ENCODE peak calls at places on chromosome 20, in four cellular contexts. X is choroid plexus epithelial cell, N is Peyer's patch, P is nephron progenitor cell. U is an unnamed sample.

GRCh38 chr20:13865825-13866351 is 81.1 kb downstream of the NDUFAF5 start:
- DNase-seq in X (no peak), N (no peak), P (no peak), U (no peak)

GRCh38 chr20:54219751-54220426 is 12.0 kb downstream of the PFDN4 start:
- DNase-seq in X (peak; percentile 73), N (no peak), P (no peak), U (no peak)

GRCh38 chr20:58482416-58482815 is 32.8 kb downstream of the APCDD1L start:
- DNase-seq in X (peak; percentile 56), N (no peak), P (no peak), U (no peak)

GRCh38 chr20:11389188-11389587 is 528.5 kb upstream of the BTBD3 start:
- DNase-seq in X (no peak), N (no peak), P (no peak), U (no peak)

GRCh38 chr20:24275946-24276705 is 193.3 kb upstream of the SYNDIG1 start:
- DNase-seq in X (no peak), N (no peak), P (no peak), U (no peak)

GRCh38 chr20:45246109-45246508 is 8.3 kb downstream of the SLPI start:
- DNase-seq in X (no peak), N (no peak), P (no peak), U (no peak)

GRCh38 chr20:25249198-25249931 is 1.5 kb downstream of the PYGB start:
- DNase-seq in X (peak; percentile 36), N (no peak), P (no peak), U (no peak)

GRCh38 chr20:47917549-47918070 is 132.3 kb upstream of the SULF2 start:
- DNase-seq in X (no peak), N (no peak), P (no peak), U (no peak)

GRCh38 chr20:10640897-10641296 is 32.9 kb downstream of the JAG1 start:
- DNase-seq in X (no peak), N (no peak), P (no peak), U (no peak)

GRCh38 chr20:63519765-63520593 is 586 bp upstream of the PPDPF start:
- DNase-seq in X (no peak), N (peak; percentile 84), P (peak; percentile 76), U (peak; percentile 47)

GRCh38 chr20:36855241-36855657 is 20.7 kb upstream of the TLDC2 start:
- DNase-seq in X (no peak), N (no peak), P (no peak), U (no peak)

GRCh38 chr20:24650091-24650490 is 180.7 kb downstream of the SYNDIG1 start:
- DNase-seq in X (no peak), N (no peak), P (no peak), U (no peak)

GRCh38 chr20:9996944-9997343 is 37.8 kb upstream of the ANKEF1 start:
- DNase-seq in X (no peak), N (no peak), P (no peak), U (no peak)

GRCh38 chr20:59565768-59566461 is 38.4 kb upstream of the PHACTR3 start:
- DNase-seq in X (no peak), N (no peak), P (no peak), U (no peak)

GRCh38 chr20:58691773-58692578 is 624 bp upstream of the NPEPL1 start:
- DNase-seq in X (peak; percentile 39), N (peak; percentile 67), P (no peak), U (peak; percentile 94)

GRCh38 chr20:38231786-38232130 is 28.8 kb downstream of the KIAA1755 start:
- DNase-seq in X (peak; percentile 87), N (no peak), P (no peak), U (no peak)

GRCh38 chr20:5945963-5946362 is 4.4 kb downstream of the TRMT6 start:
- DNase-seq in X (peak; percentile 60), N (no peak), P (no peak), U (no peak)

GRCh38 chr20:52974155-52974554 is 2.0 kb downstream of the TSHZ2 start:
- DNase-seq in X (no peak), N (no peak), P (no peak), U (no peak)

GRCh38 chr20:17885544-17885943 is 83.0 kb downstream of the SNX5 start:
- DNase-seq in X (no peak), N (peak; percentile 48), P (no peak), U (peak; percentile 54)

GRCh38 chr20:22920898-22921297 is 114.2 kb upstream of the SSTR4 start:
- DNase-seq in X (no peak), N (no peak), P (no peak), U (no peak)

GRCh38 chr20:50356522-50356880 is 153.7 kb upstream of the PTPN1 start:
- DNase-seq in X (no peak), N (no peak), P (no peak), U (no peak)

GRCh38 chr20:53889411-53890148 is 180.8 kb downstream of the BCAS1 start:
- DNase-seq in X (no peak), N (no peak), P (no peak), U (no peak)

GRCh38 chr20:48791666-48792071 is 36.1 kb downstream of the PREX1 start:
- DNase-seq in X (peak; percentile 63), N (no peak), P (no peak), U (peak; percentile 12)

DNA sequence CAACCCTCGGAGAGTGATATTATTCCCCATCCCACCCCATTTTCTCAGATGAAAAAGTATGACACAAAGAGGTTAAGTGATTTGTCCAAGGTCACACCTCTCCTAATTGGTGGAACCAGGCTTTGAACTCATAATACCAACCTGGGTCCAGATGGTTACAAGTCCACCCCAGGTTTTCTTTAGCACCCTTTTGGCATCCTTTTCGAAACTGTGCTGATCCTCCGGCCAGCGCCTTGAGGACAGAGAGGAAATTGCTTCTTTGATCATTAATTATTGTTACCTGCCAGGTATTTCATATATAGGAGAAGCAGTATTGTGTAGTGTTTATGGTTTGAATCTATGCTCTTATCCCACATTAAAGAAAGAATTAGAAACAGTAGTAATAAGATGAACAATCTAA is 29.3 kb upstream of the PDYN start:
- DNase-seq in X (no peak), N (no peak), P (no peak), U (no peak)
- TF ChIP-seq CTCF in X (no peak), N (no peak), P (no peak), U (no peak)

GRCh38 chr20:33415948-33416347 is 14.6 kb upstream of the CDK5RAP1 start:
- DNase-seq in X (peak; percentile 64), N (peak; percentile 49), P (peak; percentile 23), U (no peak)
- TF ChIP-seq CTCF in X (peak; percentile 66), N (peak; percentile 30), P (peak; percentile 48), U (no peak)

GRCh38 chr20:2066461-2067122 is 35.0 kb upstream of the STK35 start:
- DNase-seq in X (no peak), N (no peak), P (no peak), U (no peak)

GRCh38 chr20:2059411-2059810 is 42.2 kb upstream of the STK35 start:
- DNase-seq in X (no peak), N (no peak), P (no peak), U (no peak)

DNA sequence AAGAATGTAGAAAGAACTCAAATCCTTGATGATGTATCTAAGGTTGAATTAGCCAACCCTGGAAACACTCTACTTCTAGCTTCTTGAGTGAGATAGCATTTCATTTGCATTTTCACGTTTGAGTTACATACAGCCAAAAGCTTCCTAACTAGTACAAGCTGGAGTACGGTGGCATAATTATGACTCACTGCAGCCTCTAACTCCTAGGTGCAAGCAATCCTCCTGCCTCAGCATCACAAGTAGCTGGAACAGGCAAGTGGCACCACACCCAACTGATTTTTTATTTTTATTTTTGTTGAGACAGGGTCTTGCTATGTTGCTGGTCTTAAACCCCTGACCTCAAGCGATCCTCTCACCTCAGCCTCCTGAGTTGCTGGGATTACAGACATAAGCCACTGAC is 36.5 kb upstream of the STK35 start:
- DNase-seq in X (no peak), N (no peak), P (no peak), U (no peak)
- TF ChIP-seq CTCF in X (no peak), N (no peak), P (no peak), U (no peak)

GRCh38 chr20:16573011-16573965 is at the start of gene KIF16B:
- DNase-seq in X (peak; percentile 89), N (peak; percentile 96), P (peak; percentile 98), U (peak; percentile 80)
- TF ChIP-seq CTCF in X (peak; percentile 11), N (peak; percentile 7), P (no peak), U (no peak)

GRCh38 chr20:39268566-39268965 is 306.4 kb downstream of the DHX35 start:
- DNase-seq in X (no peak), N (no peak), P (no peak), U (no peak)
- TF ChIP-seq CTCF in X (no peak), N (no peak), P (no peak), U (no peak)

U was measured in CD14-positive monocyte.